ENCODE peak calls at places on chromosomes 16 and 17, in six cellular contexts. K, D, V, A, Q and U are unnamed samples.
A peak's percentile ranks its signal among the peaks of the same experiment; 100 is the strongest.

GRCh38 chr17:81483085-81483861 is 29.3 kb downstream of the ACTG1 start:
- DNase-seq in K (no peak), D (peak; percentile 62), V (no peak), A (no peak), Q (no peak), U (peak; percentile 69)

GRCh38 chr17:57289130-57289529 is 32.8 kb downstream of the MSI2 start:
- DNase-seq in K (no peak), D (no peak), V (no peak), A (no peak), Q (no peak), U (no peak)

GRCh38 chr17:79415909-79416308 is 194.9 kb downstream of the RBFOX3 start:
- DNase-seq in K (no peak), D (no peak), V (no peak), A (no peak), Q (no peak), U (no peak)

GRCh38 chr16:11295672-11296071 is 14.5 kb upstream of the PRM1 start:
- DNase-seq in K (no peak), D (no peak), V (no peak), A (no peak), Q (no peak), U (no peak)

GRCh38 chr17:6491071-6491700 is 46.9 kb downstream of the PIMREG start:
- DNase-seq in K (no peak), D (no peak), V (no peak), A (no peak), Q (no peak), U (peak; percentile 74)

GRCh38 chr17:44830359-44831269 is 527 bp upstream of the GJC1 start:
- DNase-seq in K (peak; percentile 42), D (peak; percentile 53), V (peak; percentile 36), A (no peak), Q (no peak), U (peak; percentile 73)

GRCh38 chr16:8863594-8864424 is 5.0 kb downstream of the CARHSP1 start:
- DNase-seq in K (peak; percentile 59), D (peak; percentile 67), V (no peak), A (no peak), Q (peak; percentile 97), U (peak; percentile 69)

GRCh38 chr17:81137248-81137647 is 28.1 kb upstream of the PVALEF start:
- DNase-seq in K (no peak), D (no peak), V (no peak), A (no peak), Q (no peak), U (no peak)

GRCh38 chr16:72894291-72895151 is 153.4 kb downstream of the ZFHX3 start:
- DNase-seq in K (peak; percentile 56), D (no peak), V (peak; percentile 41), A (no peak), Q (no peak), U (no peak)